ENCODE peak calls at places on chromosome 9, in four cellular contexts. One of them, this sample, is unnamed.

GRCh38 chr9:135229701-135230385 is 142.4 kb downstream of the OLFM1 start:
- DNase-seq in stimulated activated CD4-positive, alpha-beta T cell treated with anti-CD3 and anti-CD28 coated beads, Interleukin-12 subunit alpha, Interleukin-12 subunit beta, amount 100 ng/mL, for 4 hours: no peak
- DNase-seq in RPMI7951: no peak
- DNase-seq in HT1080: no peak
- DNase-seq in this sample: no peak

GRCh38 chr9:86766912-86767311 is 180.4 kb downstream of the GAS1 start:
- DNase-seq in stimulated activated CD4-positive, alpha-beta T cell treated with anti-CD3 and anti-CD28 coated beads, Interleukin-12 subunit alpha, Interleukin-12 subunit beta, amount 100 ng/mL, for 4 hours: no peak
- DNase-seq in RPMI7951: peak
- DNase-seq in HT1080: peak
- DNase-seq in this sample: peak

GRCh38 chr9:35818341-35818740 is 3.5 kb upstream of the HINT2 start:
- DNase-seq in stimulated activated CD4-positive, alpha-beta T cell treated with anti-CD3 and anti-CD28 coated beads, Interleukin-12 subunit alpha, Interleukin-12 subunit beta, amount 100 ng/mL, for 4 hours: no peak
- DNase-seq in RPMI7951: no peak
- DNase-seq in HT1080: no peak
- DNase-seq in this sample: no peak

GRCh38 chr9:72979405-72980100 is 26.7 kb upstream of the ALDH1A1 start:
- DNase-seq in stimulated activated CD4-positive, alpha-beta T cell treated with anti-CD3 and anti-CD28 coated beads, Interleukin-12 subunit alpha, Interleukin-12 subunit beta, amount 100 ng/mL, for 4 hours: no peak
- DNase-seq in RPMI7951: no peak
- DNase-seq in HT1080: no peak
- DNase-seq in this sample: peak

GRCh38 chr9:136485049-136485647 is 2.3 kb upstream of the SEC16A start:
- DNase-seq in stimulated activated CD4-positive, alpha-beta T cell treated with anti-CD3 and anti-CD28 coated beads, Interleukin-12 subunit alpha, Interleukin-12 subunit beta, amount 100 ng/mL, for 4 hours: peak
- DNase-seq in RPMI7951: peak
- DNase-seq in HT1080: peak
- DNase-seq in this sample: peak

GRCh38 chr9:131747352-131747751 is 7.5 kb upstream of the RAPGEF1 start:
- DNase-seq in stimulated activated CD4-positive, alpha-beta T cell treated with anti-CD3 and anti-CD28 coated beads, Interleukin-12 subunit alpha, Interleukin-12 subunit beta, amount 100 ng/mL, for 4 hours: no peak
- DNase-seq in RPMI7951: peak
- DNase-seq in HT1080: peak
- DNase-seq in this sample: no peak

GRCh38 chr9:129567842-129568559 is 52.9 kb downstream of the C9orf50 start:
- DNase-seq in stimulated activated CD4-positive, alpha-beta T cell treated with anti-CD3 and anti-CD28 coated beads, Interleukin-12 subunit alpha, Interleukin-12 subunit beta, amount 100 ng/mL, for 4 hours: no peak
- DNase-seq in RPMI7951: peak
- DNase-seq in HT1080: peak
- DNase-seq in this sample: peak

GRCh38 chr9:87497604-87498045 is at the start of gene DAPK1:
- DNase-seq in stimulated activated CD4-positive, alpha-beta T cell treated with anti-CD3 and anti-CD28 coated beads, Interleukin-12 subunit alpha, Interleukin-12 subunit beta, amount 100 ng/mL, for 4 hours: no peak
- DNase-seq in RPMI7951: no peak
- DNase-seq in HT1080: no peak
- DNase-seq in this sample: peak

GRCh38 chr9:33445389-33445881 is 2.0 kb downstream of the AQP3 start:
- DNase-seq in stimulated activated CD4-positive, alpha-beta T cell treated with anti-CD3 and anti-CD28 coated beads, Interleukin-12 subunit alpha, Interleukin-12 subunit beta, amount 100 ng/mL, for 4 hours: no peak
- DNase-seq in RPMI7951: no peak
- DNase-seq in HT1080: no peak
- DNase-seq in this sample: no peak

GRCh38 chr9:108322326-108323098 is 533.3 kb downstream of the ACTL7B start:
- DNase-seq in stimulated activated CD4-positive, alpha-beta T cell treated with anti-CD3 and anti-CD28 coated beads, Interleukin-12 subunit alpha, Interleukin-12 subunit beta, amount 100 ng/mL, for 4 hours: no peak
- DNase-seq in RPMI7951: peak
- DNase-seq in HT1080: no peak
- DNase-seq in this sample: peak

GRCh38 chr9:38662763-38663593 is 42.6 kb upstream of the ANKRD18A start:
- DNase-seq in stimulated activated CD4-positive, alpha-beta T cell treated with anti-CD3 and anti-CD28 coated beads, Interleukin-12 subunit alpha, Interleukin-12 subunit beta, amount 100 ng/mL, for 4 hours: no peak
- DNase-seq in RPMI7951: no peak
- DNase-seq in HT1080: no peak
- DNase-seq in this sample: no peak

GRCh38 chr9:119368681-119369581 is at the start of gene BRINP1:
- DNase-seq in stimulated activated CD4-positive, alpha-beta T cell treated with anti-CD3 and anti-CD28 coated beads, Interleukin-12 subunit alpha, Interleukin-12 subunit beta, amount 100 ng/mL, for 4 hours: no peak
- DNase-seq in RPMI7951: peak
- DNase-seq in HT1080: no peak
- DNase-seq in this sample: no peak

GRCh38 chr9:3200331-3200774 is 325.4 kb downstream of the RFX3 start:
- DNase-seq in stimulated activated CD4-positive, alpha-beta T cell treated with anti-CD3 and anti-CD28 coated beads, Interleukin-12 subunit alpha, Interleukin-12 subunit beta, amount 100 ng/mL, for 4 hours: no peak
- DNase-seq in RPMI7951: peak
- DNase-seq in HT1080: peak
- DNase-seq in this sample: peak

GRCh38 chr9:801399-802071 is 40.0 kb upstream of the DMRT1 start:
- DNase-seq in stimulated activated CD4-positive, alpha-beta T cell treated with anti-CD3 and anti-CD28 coated beads, Interleukin-12 subunit alpha, Interleukin-12 subunit beta, amount 100 ng/mL, for 4 hours: no peak
- DNase-seq in RPMI7951: no peak
- DNase-seq in HT1080: peak
- DNase-seq in this sample: peak

GRCh38 chr9:19511694-19512093 is 102.9 kb downstream of the ACER2 start:
- DNase-seq in stimulated activated CD4-positive, alpha-beta T cell treated with anti-CD3 and anti-CD28 coated beads, Interleukin-12 subunit alpha, Interleukin-12 subunit beta, amount 100 ng/mL, for 4 hours: no peak
- DNase-seq in RPMI7951: no peak
- DNase-seq in HT1080: no peak
- DNase-seq in this sample: no peak